ENCODE peak calls at places on chromosomes 5 and 9, in seven cellular contexts. U is fibroblast of lung, G is heart right ventricle, X is MM.1S, R is left lung, H is suprapubic skin, Q is GM23338. A is an unnamed sample.

GRCh38 chr9:135520916-135521607 is at the start of gene LCN1:
- DNase-seq in U (no peak), X (no peak), G (no peak), Q (no peak), R (peak), H (peak), A (peak)

GRCh38 chr5:50667079-50667652 is 729 bp downstream of the PARP8 start:
- DNase-seq in G (peak), Q (peak), R (peak), U (peak), H (peak), X (no peak), A (peak)

GRCh38 chr5:99398946-99399345 is 470.1 kb upstream of the CHD1 start:
- DNase-seq in R (no peak), G (no peak), U (no peak), H (no peak), X (no peak), Q (no peak), A (no peak)

GRCh38 chr9:1233568-1233967 is 183.4 kb downstream of the DMRT2 start:
- DNase-seq in G (no peak), R (no peak), H (no peak), U (peak), Q (no peak), X (no peak), A (no peak)

GRCh38 chr9:123938401-123938800 is 8.5 kb upstream of the DENND1A start:
- DNase-seq in G (no peak), X (no peak), U (no peak), Q (no peak), R (no peak), H (no peak), A (no peak)

GRCh38 chr5:543755-544674 is 19.8 kb upstream of the SLC9A3 start:
- DNase-seq in X (peak), R (peak), H (peak), Q (no peak), G (peak), U (no peak), A (no peak)

GRCh38 chr9:581673-582497 is 259.6 kb upstream of the DMRT1 start:
- DNase-seq in R (peak), X (no peak), H (no peak), Q (peak), G (no peak), U (no peak), A (no peak)

GRCh38 chr9:137987244-137988030 is 109.9 kb downstream of the CACNA1B start:
- DNase-seq in R (no peak), X (no peak), H (no peak), U (no peak), G (no peak), Q (no peak), A (no peak)

GRCh38 chr9:92265159-92265558 is 28.3 kb downstream of the IARS1 start:
- DNase-seq in X (no peak), R (no peak), G (no peak), H (no peak), U (peak), Q (no peak), A (no peak)

GRCh38 chr5:174315871-174316270 is 270.4 kb downstream of the NSG2 start:
- DNase-seq in Q (no peak), G (no peak), X (no peak), U (no peak), R (peak), H (no peak), A (peak)

DNA sequence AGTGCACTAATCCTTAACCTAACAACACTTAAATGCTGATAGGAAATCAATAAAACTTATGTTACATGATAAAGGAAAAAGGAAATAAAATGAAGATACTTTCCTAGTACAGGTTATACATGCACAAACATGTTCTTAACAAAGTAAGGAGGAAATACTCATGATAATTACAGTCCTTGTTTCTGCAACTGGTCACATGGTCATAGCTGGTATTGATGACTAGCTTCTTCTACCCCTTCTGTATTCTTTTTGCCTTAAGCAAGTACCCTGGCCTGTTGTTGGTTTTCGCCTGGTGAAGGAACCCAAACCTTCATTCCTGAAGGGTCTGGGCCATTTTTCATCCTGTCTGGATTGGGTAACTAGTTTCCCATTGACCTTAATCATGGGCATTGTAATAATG is 93.7 kb upstream of the FBN2 start:
- DNase-seq in H (no peak), U (no peak), X (no peak), G (no peak), Q (no peak), R (no peak), A (no peak)
- H3K27ac ChIP-seq in H (no peak), U (no peak), X (no peak), G (no peak), Q (no peak), R (no peak), A (no peak)

GRCh38 chr5:133882107-133882695 is 86.2 kb downstream of the C5orf15 start:
- DNase-seq in R (no peak), X (no peak), Q (no peak), G (no peak), H (no peak), U (no peak), A (no peak)
- TF ChIP-seq CTCF in R (no peak), X (no peak), Q (no peak), G (no peak), H (no peak), U (no peak), A (no peak)

GRCh38 chr9:69824497-69825252 is 4.1 kb downstream of the CFAP95 start:
- DNase-seq in X (no peak), R (no peak), Q (no peak), H (no peak), U (no peak), G (no peak), A (no peak)

GRCh38 chr9:69818946-69819345 is 1.7 kb upstream of the CFAP95 start:
- DNase-seq in U (peak), G (no peak), Q (no peak), X (no peak), R (no peak), H (no peak), A (no peak)

GRCh38 chr9:69817202-69817601 is 3.4 kb upstream of the CFAP95 start:
- DNase-seq in H (no peak), Q (no peak), R (no peak), X (no peak), G (no peak), U (no peak), A (no peak)

GRCh38 chr9:69822091-69822750 is 1.6 kb downstream of the CFAP95 start:
- DNase-seq in Q (peak), H (no peak), X (no peak), R (no peak), G (no peak), U (peak), A (no peak)

DNA sequence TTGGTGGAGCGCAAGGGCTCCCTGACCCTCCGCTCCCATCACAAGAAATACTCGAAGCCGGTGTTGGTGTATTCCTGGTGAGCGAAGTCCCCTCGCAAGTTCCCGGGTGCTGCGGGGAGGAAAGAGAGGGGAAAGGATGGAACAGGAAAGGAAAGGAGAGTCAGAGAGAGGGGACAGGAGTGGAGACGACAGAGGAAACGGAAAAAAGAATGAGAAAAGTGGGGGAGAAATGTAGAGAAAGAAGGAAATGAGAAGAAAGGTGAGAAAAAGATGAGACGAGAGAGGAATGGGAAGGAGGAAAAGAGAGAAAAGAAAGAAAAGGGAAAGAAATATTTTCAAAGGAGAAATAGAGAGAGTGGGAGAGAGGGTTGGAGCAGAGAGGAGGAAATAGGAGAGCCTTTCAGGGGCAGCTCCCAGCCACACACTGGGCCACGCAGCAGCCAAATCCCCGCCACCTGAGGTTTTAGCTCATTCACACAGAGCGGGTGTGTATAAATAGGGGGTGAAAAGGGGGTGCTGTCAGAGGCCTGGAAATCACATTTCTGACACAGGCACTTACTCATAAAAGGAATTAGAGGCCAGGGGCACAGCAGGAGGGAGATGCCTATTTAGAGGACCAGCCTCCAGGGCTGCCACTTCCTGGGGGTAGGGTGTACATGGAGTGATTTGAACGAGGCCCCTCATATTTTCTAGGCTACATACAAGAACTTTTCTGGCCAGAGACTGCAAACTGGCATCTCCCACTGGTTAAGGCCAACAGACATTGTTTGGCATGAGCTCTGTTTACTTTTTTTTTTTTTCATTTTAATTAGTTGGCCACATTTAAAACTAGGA is 555 bp downstream of the CFAP95 start:
- DNase-seq in Q (no peak), U (no peak), G (no peak), X (no peak), R (no peak), H (no peak), A (no peak)
- H3K4me3 ChIP-seq in Q (peak), U (no peak), G (no peak), X (no peak), R (no peak), H (no peak), A (no peak)

GRCh38 chr9:133509179-133510083 is 15.3 kb downstream of the MYMK start:
- DNase-seq in G (peak), H (no peak), U (no peak), X (no peak), Q (peak), R (peak), A (no peak)
- H3K27ac ChIP-seq in G (no peak), H (no peak), U (no peak), X (no peak), Q (peak), R (no peak), A (no peak)

DNA sequence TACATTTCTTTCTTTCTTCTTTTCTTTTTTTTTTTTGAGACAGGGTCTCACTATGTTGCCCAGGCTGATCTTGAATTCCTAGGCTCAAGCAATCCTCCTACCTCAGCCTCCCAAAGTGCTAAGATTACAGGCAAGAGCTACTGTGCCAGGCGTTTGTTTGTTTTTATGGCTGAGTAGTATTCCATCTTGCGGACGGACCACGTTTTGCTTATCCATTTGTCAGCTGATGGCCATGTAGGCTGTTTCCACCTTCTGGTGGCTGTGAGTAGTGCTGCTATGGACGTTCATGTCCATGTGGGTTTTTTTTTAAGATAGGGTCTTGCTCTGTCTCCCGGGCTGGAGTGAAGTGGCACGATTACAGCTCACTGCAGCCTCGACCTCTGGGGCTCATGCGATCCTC is 2.5 kb downstream of the DOK3 start:
- DNase-seq in U (no peak), Q (peak), X (no peak), G (no peak), R (no peak), H (no peak), A (no peak)
- TF ChIP-seq CTCF in U (peak), Q (peak), X (peak), G (no peak), R (no peak), H (no peak), A (no peak)

GRCh38 chr5:24566933-24567332 is 77.8 kb downstream of the CDH10 start:
- DNase-seq in R (no peak), U (no peak), X (no peak), G (no peak), H (no peak), Q (no peak), A (no peak)
- H3K4me3 ChIP-seq in R (no peak), U (no peak), X (no peak), G (no peak), H (no peak), Q (no peak), A (no peak)

GRCh38 chr9:134382733-134383132 is 56.5 kb downstream of the RXRA start:
- DNase-seq in H (no peak), R (no peak), G (no peak), Q (no peak), X (no peak), U (no peak), A (no peak)

GRCh38 chr9:134379774-134380431 is 53.6 kb downstream of the RXRA start:
- DNase-seq in G (no peak), H (no peak), X (no peak), R (no peak), U (no peak), Q (no peak), A (no peak)

GRCh38 chr9:134383148-134383547 is 56.9 kb downstream of the RXRA start:
- DNase-seq in X (no peak), H (no peak), G (no peak), Q (no peak), U (no peak), R (no peak), A (no peak)

GRCh38 chr9:134381671-134382505 is 55.6 kb downstream of the RXRA start:
- DNase-seq in R (no peak), G (peak), Q (no peak), H (no peak), U (no peak), X (no peak), A (no peak)

GRCh38 chr9:134381262-134381661 is 55.0 kb downstream of the RXRA start:
- DNase-seq in H (no peak), U (no peak), R (no peak), Q (no peak), G (no peak), X (no peak), A (no peak)
- H3K27ac ChIP-seq in H (no peak), U (no peak), R (peak), Q (peak), G (no peak), X (no peak), A (peak)

GRCh38 chr9:136719212-136719880 is 7.0 kb downstream of the DIPK1B start:
- DNase-seq in R (peak), U (no peak), Q (no peak), X (no peak), H (no peak), G (peak), A (no peak)
- TF ChIP-seq CTCF in R (no peak), U (no peak), Q (peak), X (no peak), H (no peak), G (no peak), A (no peak)

GRCh38 chr5:6723901-6724300 is 10.7 kb downstream of the TENT4A start:
- DNase-seq in H (peak), Q (no peak), G (no peak), X (no peak), U (no peak), R (no peak), A (no peak)

GRCh38 chr5:6721442-6721841 is 8.2 kb downstream of the TENT4A start:
- DNase-seq in Q (no peak), X (peak), H (peak), R (no peak), U (no peak), G (peak), A (no peak)

GRCh38 chr5:6723122-6723885 is 10.1 kb downstream of the TENT4A start:
- DNase-seq in X (no peak), R (no peak), H (peak), G (no peak), U (no peak), Q (no peak), A (no peak)

GRCh38 chr5:6720561-6720921 is 7.3 kb downstream of the TENT4A start:
- DNase-seq in R (no peak), Q (no peak), H (no peak), X (no peak), G (no peak), U (no peak), A (no peak)

DNA sequence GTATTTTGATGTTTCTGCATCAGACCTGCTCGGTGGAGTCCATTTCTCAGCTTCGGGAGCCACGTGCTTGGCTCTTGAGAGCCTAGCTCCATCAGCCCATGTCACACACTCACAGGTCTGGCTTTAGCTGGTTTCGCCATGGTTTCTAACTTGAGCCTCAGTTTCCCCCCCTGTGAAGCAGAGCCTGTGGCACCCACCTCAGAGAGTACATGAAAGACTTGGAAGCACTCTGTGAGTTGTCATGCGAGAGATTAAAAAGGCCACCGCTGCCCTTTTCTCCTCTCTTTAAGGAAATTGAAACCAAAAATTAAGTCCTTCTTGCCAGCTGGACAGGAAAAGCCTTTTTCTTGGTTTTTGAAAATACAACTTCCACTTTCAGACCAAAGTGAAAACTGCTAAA is 8.8 kb downstream of the TENT4A start:
- DNase-seq in Q (no peak), U (peak), G (no peak), X (peak), H (peak), R (no peak), A (peak)
- H3K4me3 ChIP-seq in Q (no peak), U (peak), G (no peak), X (peak), H (peak), R (no peak), A (peak)

DNA sequence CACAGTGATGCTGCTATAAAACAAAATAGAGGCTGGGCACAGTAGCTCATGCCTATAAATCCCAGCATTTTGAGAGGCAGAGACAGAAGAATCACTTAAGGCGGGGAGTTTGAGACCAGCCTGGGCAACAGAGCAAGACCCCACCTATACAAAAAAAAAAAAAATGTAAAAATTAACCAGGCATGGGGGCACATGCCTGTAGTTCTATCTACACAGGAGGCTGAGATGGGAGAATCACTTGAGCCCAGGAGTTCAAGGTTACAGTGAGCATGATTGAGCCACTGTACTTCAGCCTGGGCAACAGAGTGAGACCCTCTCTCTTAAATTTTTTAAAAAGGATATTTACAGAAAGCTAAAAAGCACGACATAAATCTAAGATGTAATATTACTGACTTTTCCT is 19.5 kb downstream of the MAPKAP1 start:
- DNase-seq in Q (no peak), X (no peak), R (no peak), U (no peak), G (no peak), H (no peak), A (no peak)
- H3K27ac ChIP-seq in Q (no peak), X (no peak), R (no peak), U (no peak), G (no peak), H (no peak), A (no peak)

A was measured in ascending aorta.